ENCODE peak calls at places on chromosomes 1 and 21, in five cellular contexts. K is HTR-8/SVneo, W is BJ, R is lower lobe of right lung, S is lung microvascular endothelial cell. O is an unnamed sample.

GRCh38 chr1:100539836-100540536 is 2.0 kb downstream of the GPR88 start:
- DNase-seq in W (no peak), R (peak), K (no peak), S (peak), O (no peak)

GRCh38 chr21:18000961-18001522 is 181.9 kb upstream of the C21orf91 start:
- DNase-seq in R (no peak), K (no peak), W (no peak), S (no peak), O (no peak)

GRCh38 chr1:150808134-150808533 is at the start of gene CTSK:
- DNase-seq in K (no peak), R (no peak), S (no peak), W (no peak), O (no peak)

GRCh38 chr1:170872663-170873062 is 62.7 kb upstream of the MROH9 start:
- DNase-seq in W (no peak), R (no peak), K (no peak), S (no peak), O (no peak)

GRCh38 chr1:200644021-200644420 is 23.5 kb upstream of the KIF14 start:
- DNase-seq in K (no peak), R (no peak), S (no peak), W (no peak), O (no peak)

GRCh38 chr21:29351691-29352090 is 53.0 kb downstream of the BACH1 start:
- DNase-seq in W (peak), S (no peak), K (no peak), R (no peak), O (no peak)

GRCh38 chr1:164456272-164456671 is 102.7 kb upstream of the PBX1 start:
- DNase-seq in K (no peak), W (no peak), S (no peak), R (no peak), O (no peak)

GRCh38 chr1:29820401-29820800 is 584.1 kb downstream of the PTPRU start:
- DNase-seq in K (no peak), S (no peak), R (no peak), W (no peak), O (no peak)

O was measured in SK-MEL-5.